ENCODE peak calls at places on chromosomes 3 and 15, in nine cellular contexts. F, W, S, V, C, H, A, T and X are unnamed samples.

GRCh38 chr15:83613146-83613635 is 40.7 kb upstream of the ADAMTSL3 start:
- DNase-seq in F (no peak), W (no peak), S (no peak), V (no peak), C (no peak), H (no peak), A (no peak), T (no peak), X (no peak)

GRCh38 chr15:39589815-39590644 is 9.2 kb downstream of the THBS1 start:
- DNase-seq in F (no peak), W (no peak), S (no peak), V (no peak), C (no peak), H (peak), A (no peak), T (no peak), X (no peak)

GRCh38 chr3:169664034-169664820 is 715 bp upstream of the MECOM start:
- DNase-seq in F (peak), W (no peak), S (no peak), V (no peak), C (no peak), H (peak), A (no peak), T (peak), X (no peak)

GRCh38 chr3:102400142-102400541 is 34.7 kb upstream of the ZPLD1 start:
- DNase-seq in F (no peak), W (no peak), S (no peak), V (no peak), C (peak), H (no peak), A (no peak), T (no peak), X (no peak)

GRCh38 chr15:76349301-76350070 is 12.9 kb downstream of the ISL2 start:
- DNase-seq in F (no peak), W (no peak), S (no peak), V (no peak), C (no peak), H (no peak), A (no peak), T (no peak), X (no peak)

GRCh38 chr15:25059698-25060471 is 105.1 kb downstream of the SNRPN start:
- DNase-seq in F (no peak), W (no peak), S (no peak), V (no peak), C (no peak), H (no peak), A (peak), T (no peak), X (no peak)

GRCh38 chr15:73870700-73871408 is 2.5 kb upstream of the TBC1D21 start:
- DNase-seq in F (peak), W (no peak), S (peak), V (no peak), C (no peak), H (peak), A (no peak), T (peak), X (no peak)

GRCh38 chr3:168862466-168862865 is 766.7 kb upstream of the GOLIM4 start:
- DNase-seq in F (no peak), W (no peak), S (no peak), V (no peak), C (no peak), H (peak), A (no peak), T (no peak), X (no peak)

GRCh38 chr3:26091096-26091495 is 301.2 kb downstream of the OXSM start:
- DNase-seq in F (no peak), W (no peak), S (no peak), V (no peak), C (no peak), H (no peak), A (no peak), T (no peak), X (no peak)

GRCh38 chr3:160928183-160928718 is 172.2 kb downstream of the PPM1L start:
- DNase-seq in F (no peak), W (no peak), S (no peak), V (no peak), C (no peak), H (no peak), A (no peak), T (peak), X (no peak)

GRCh38 chr3:178170698-178171535 is 365.3 kb upstream of the KCNMB2 start:
- DNase-seq in F (no peak), W (peak), S (peak), V (no peak), C (no peak), H (no peak), A (no peak), T (no peak), X (peak)

GRCh38 chr3:48656061-48656840 is 6.4 kb downstream of the CELSR3 start:
- DNase-seq in F (peak), W (no peak), S (no peak), V (peak), C (peak), H (peak), A (no peak), T (peak), X (no peak)

GRCh38 chr3:21310176-21310575 is 440.8 kb downstream of the ZNF385D start:
- DNase-seq in F (no peak), W (no peak), S (no peak), V (no peak), C (no peak), H (no peak), A (no peak), T (no peak), X (no peak)
- TF ChIP-seq POLR2AphosphoS5 in F (no peak), W (no peak), S (no peak), V (no peak), C (no peak), H (no peak), A (no peak), T (no peak), X (no peak)

DNA sequence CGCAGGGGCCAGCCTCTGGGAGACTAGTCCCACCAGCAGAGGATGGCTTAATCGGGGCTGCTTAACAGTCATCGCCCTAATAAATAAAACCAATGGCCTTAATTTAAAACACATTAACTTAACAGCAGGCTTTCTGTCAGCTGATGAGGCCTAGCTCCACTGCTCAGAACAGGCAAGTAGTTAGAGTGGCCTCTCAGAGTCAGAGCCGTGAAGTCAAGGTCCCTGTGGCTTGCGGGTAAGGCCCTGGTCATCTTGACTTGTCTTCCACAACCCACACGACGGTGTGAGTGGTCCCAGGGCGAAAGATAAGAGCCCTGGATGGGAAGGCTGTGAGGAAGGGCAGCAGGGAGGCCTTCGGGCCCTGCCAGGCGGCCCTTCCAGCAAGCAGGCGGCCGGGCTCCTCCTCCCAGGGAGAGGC is 11.8 kb downstream of the XXYLT1 start:
- DNase-seq in F (no peak), W (no peak), S (peak), V (no peak), C (no peak), H (no peak), A (no peak), T (no peak), X (no peak)
- H3K4me3 ChIP-seq in F (peak), W (peak), S (peak), V (peak), C (peak), H (no peak), A (peak), T (peak), X (peak)

GRCh38 chr3:197847866-197848401 is 56.9 kb downstream of the LRCH3 start:
- DNase-seq in F (no peak), W (no peak), S (peak), V (no peak), C (no peak), H (peak), A (no peak), T (no peak), X (no peak)
- TF ChIP-seq POLR2AphosphoS5 in F (no peak), W (no peak), S (no peak), V (no peak), C (no peak), H (no peak), A (no peak), T (no peak), X (no peak)

GRCh38 chr3:18429021-18429745 is 4.0 kb upstream of the SATB1 start:
- DNase-seq in F (no peak), W (no peak), S (no peak), V (no peak), C (no peak), H (no peak), A (no peak), T (no peak), X (no peak)
- H3K4me3 ChIP-seq in F (no peak), W (no peak), S (no peak), V (no peak), C (no peak), H (no peak), A (no peak), T (no peak), X (no peak)

GRCh38 chr3:131381445-131382291 is at the start of gene NUDT16:
- DNase-seq in F (peak), W (peak), S (peak), V (peak), C (peak), H (peak), A (peak), T (peak), X (no peak)

GRCh38 chr3:131387796-131388195 is 6.2 kb downstream of the NUDT16 start:
- DNase-seq in F (no peak), W (no peak), S (no peak), V (no peak), C (no peak), H (no peak), A (no peak), T (no peak), X (no peak)

GRCh38 chr3:131388400-131388799 is 6.8 kb downstream of the NUDT16 start:
- DNase-seq in F (no peak), W (no peak), S (no peak), V (no peak), C (no peak), H (no peak), A (no peak), T (no peak), X (no peak)

GRCh38 chr3:131390331-131390730 is 8.8 kb downstream of the NUDT16 start:
- DNase-seq in F (no peak), W (no peak), S (no peak), V (no peak), C (no peak), H (no peak), A (no peak), T (no peak), X (no peak)

GRCh38 chr3:131386429-131386926 is 4.9 kb downstream of the NUDT16 start:
- DNase-seq in F (peak), W (no peak), S (no peak), V (peak), C (no peak), H (peak), A (peak), T (no peak), X (no peak)
- TF ChIP-seq POLR2AphosphoS5 in F (peak), W (no peak), S (no peak), V (no peak), C (no peak), H (peak), A (peak), T (no peak), X (no peak)

GRCh38 chr3:28912120-28912885 is 368.6 kb upstream of the RBMS3 start:
- DNase-seq in F (no peak), W (no peak), S (no peak), V (no peak), C (no peak), H (no peak), A (no peak), T (no peak), X (no peak)
- H3K4me3 ChIP-seq in F (no peak), W (no peak), S (no peak), V (no peak), C (no peak), H (no peak), A (no peak), T (no peak), X (no peak)

GRCh38 chr15:92821491-92822116 is 78.5 kb upstream of the CHD2 start:
- DNase-seq in F (no peak), W (no peak), S (no peak), V (no peak), C (no peak), H (no peak), A (no peak), T (no peak), X (no peak)
- TF ChIP-seq POLR2AphosphoS5 in F (peak), W (no peak), S (no peak), V (no peak), C (peak), H (no peak), A (no peak), T (no peak), X (no peak)

DNA sequence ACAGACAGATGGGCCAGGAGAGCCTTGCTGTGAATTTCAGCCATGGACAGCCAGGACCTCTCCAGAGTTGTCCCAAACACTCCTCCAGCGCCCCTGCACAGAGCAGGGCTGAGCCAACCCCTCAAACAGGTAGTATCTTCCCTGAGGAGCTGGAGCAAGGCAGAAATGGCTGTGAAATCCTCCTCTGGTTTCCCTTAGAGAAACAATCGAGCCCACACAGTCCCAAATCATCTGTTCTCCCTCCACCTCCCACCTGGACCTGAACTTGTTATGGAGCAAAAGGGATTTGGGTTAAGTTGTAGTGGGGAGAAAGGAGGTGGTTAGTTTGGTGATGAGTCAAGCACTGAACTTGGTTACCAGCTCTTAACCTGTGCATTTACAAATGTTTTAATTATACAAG is 205.7 kb upstream of the BHLHE40 start:
- DNase-seq in F (no peak), W (no peak), S (no peak), V (no peak), C (no peak), H (no peak), A (no peak), T (no peak), X (no peak)
- H3K4me3 ChIP-seq in F (no peak), W (no peak), S (no peak), V (no peak), C (no peak), H (no peak), A (no peak), T (no peak), X (no peak)